ENCODE peak calls at places on chromosomes 7 and 10, in nine cellular contexts. One of them, this sample, is unnamed.
A peak's percentile ranks its signal among the peaks of the same experiment; 100 is the strongest.

GRCh38 chr10:50536617-50537252 is 87.0 kb downstream of the SGMS1 start:
- DNase-seq in OCI-LY7: no peak
- DNase-seq in ovary: no peak
- DNase-seq in GM23338: no peak
- DNase-seq in caudate nucleus: no peak
- DNase-seq in Peyer's patch: no peak
- DNase-seq in uterus: no peak
- DNase-seq in transverse colon: no peak
- DNase-seq in colonic mucosa: no peak
- DNase-seq in this sample: no peak

GRCh38 chr7:55441668-55442305 is 76.7 kb downstream of the LANCL2 start:
- DNase-seq in OCI-LY7: no peak
- DNase-seq in ovary: no peak
- DNase-seq in GM23338: no peak
- DNase-seq in caudate nucleus: no peak
- DNase-seq in Peyer's patch: no peak
- DNase-seq in uterus: no peak
- DNase-seq in transverse colon: no peak
- DNase-seq in colonic mucosa: no peak
- DNase-seq in this sample: no peak

GRCh38 chr10:67943917-67944316 is 59.5 kb downstream of the SIRT1 start:
- DNase-seq in OCI-LY7: no peak
- DNase-seq in ovary: no peak
- DNase-seq in GM23338: no peak
- DNase-seq in caudate nucleus: no peak
- DNase-seq in Peyer's patch: no peak
- DNase-seq in uterus: no peak
- DNase-seq in transverse colon: no peak
- DNase-seq in colonic mucosa: no peak
- DNase-seq in this sample: no peak

GRCh38 chr10:119687192-119688032 is 36.2 kb downstream of the BAG3 start:
- DNase-seq in OCI-LY7: no peak
- DNase-seq in ovary: no peak
- DNase-seq in GM23338: peak; percentile 98
- DNase-seq in caudate nucleus: peak; percentile 9
- DNase-seq in Peyer's patch: no peak
- DNase-seq in uterus: no peak
- DNase-seq in transverse colon: no peak
- DNase-seq in colonic mucosa: no peak
- DNase-seq in this sample: no peak

GRCh38 chr10:72311667-72312066 is 37.9 kb downstream of the DDIT4 start:
- DNase-seq in OCI-LY7: no peak
- DNase-seq in ovary: no peak
- DNase-seq in GM23338: no peak
- DNase-seq in caudate nucleus: no peak
- DNase-seq in Peyer's patch: no peak
- DNase-seq in uterus: no peak
- DNase-seq in transverse colon: no peak
- DNase-seq in colonic mucosa: no peak
- DNase-seq in this sample: no peak

GRCh38 chr10:5165738-5166137 is 19.2 kb downstream of the AKR1C8 start:
- DNase-seq in OCI-LY7: peak; percentile 12
- DNase-seq in ovary: no peak
- DNase-seq in GM23338: peak; percentile 14
- DNase-seq in caudate nucleus: no peak
- DNase-seq in Peyer's patch: no peak
- DNase-seq in uterus: no peak
- DNase-seq in transverse colon: no peak
- DNase-seq in colonic mucosa: no peak
- DNase-seq in this sample: no peak

GRCh38 chr7:116692599-116693308 is 20.8 kb downstream of the MET start:
- DNase-seq in OCI-LY7: no peak
- DNase-seq in ovary: no peak
- DNase-seq in GM23338: no peak
- DNase-seq in caudate nucleus: no peak
- DNase-seq in Peyer's patch: no peak
- DNase-seq in uterus: no peak
- DNase-seq in transverse colon: no peak
- DNase-seq in colonic mucosa: no peak
- DNase-seq in this sample: no peak

GRCh38 chr10:127556911-127557310 is 7.8 kb downstream of the NPS start:
- DNase-seq in OCI-LY7: no peak
- DNase-seq in ovary: peak; percentile 55
- DNase-seq in GM23338: peak; percentile 92
- DNase-seq in caudate nucleus: no peak
- DNase-seq in Peyer's patch: no peak
- DNase-seq in uterus: no peak
- DNase-seq in transverse colon: no peak
- DNase-seq in colonic mucosa: no peak
- DNase-seq in this sample: no peak

GRCh38 chr7:106895246-106895864 is 30.3 kb downstream of the PIK3CG start:
- DNase-seq in OCI-LY7: peak; percentile 93
- DNase-seq in ovary: no peak
- DNase-seq in GM23338: no peak
- DNase-seq in caudate nucleus: no peak
- DNase-seq in Peyer's patch: peak; percentile 65
- DNase-seq in uterus: no peak
- DNase-seq in transverse colon: peak; percentile 35
- DNase-seq in colonic mucosa: peak; percentile 17
- DNase-seq in this sample: no peak

GRCh38 chr7:84336303-84336702 is 141.7 kb upstream of the SEMA3A start:
- DNase-seq in OCI-LY7: no peak
- DNase-seq in ovary: no peak
- DNase-seq in GM23338: peak; percentile 26
- DNase-seq in caudate nucleus: no peak
- DNase-seq in Peyer's patch: no peak
- DNase-seq in uterus: no peak
- DNase-seq in transverse colon: no peak
- DNase-seq in colonic mucosa: no peak
- DNase-seq in this sample: no peak

GRCh38 chr7:152351168-152351567 is 84.6 kb downstream of the KMT2C start:
- DNase-seq in OCI-LY7: no peak
- DNase-seq in ovary: no peak
- DNase-seq in GM23338: no peak
- DNase-seq in caudate nucleus: no peak
- DNase-seq in Peyer's patch: no peak
- DNase-seq in uterus: no peak
- DNase-seq in transverse colon: no peak
- DNase-seq in colonic mucosa: no peak
- DNase-seq in this sample: no peak

DNA sequence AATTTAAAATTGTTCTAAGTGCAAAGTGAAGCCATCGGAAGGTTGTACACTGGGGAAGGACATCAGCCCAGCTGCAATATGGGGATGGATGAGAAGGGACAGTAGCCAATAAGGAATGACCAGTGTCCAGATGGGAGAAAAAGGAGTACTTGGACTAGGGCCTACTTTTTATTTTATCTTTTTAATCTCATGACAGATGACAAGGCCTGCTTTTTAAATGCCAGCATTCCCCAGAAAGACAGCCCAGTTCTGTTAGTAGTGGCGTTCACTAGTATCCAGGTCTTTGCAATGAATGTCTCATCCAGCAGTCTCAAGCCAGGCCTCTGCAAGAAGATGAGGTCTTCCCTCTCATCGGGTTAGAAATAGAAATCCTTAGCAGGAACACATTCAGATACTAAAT is 228.0 kb downstream of the ARHGAP21 start:
- DNase-seq in OCI-LY7: no peak
- DNase-seq in ovary: no peak
- DNase-seq in GM23338: no peak
- DNase-seq in caudate nucleus: no peak
- DNase-seq in Peyer's patch: no peak
- DNase-seq in uterus: no peak
- DNase-seq in transverse colon: no peak
- DNase-seq in colonic mucosa: no peak
- DNase-seq in this sample: no peak
- H3K27ac ChIP-seq in OCI-LY7: no peak overlapping the region
- H3K27ac ChIP-seq in ovary: no peak overlapping the region
- H3K27ac ChIP-seq in GM23338: no peak overlapping the region
- H3K27ac ChIP-seq in caudate nucleus: no peak overlapping the region
- H3K27ac ChIP-seq in Peyer's patch: no peak overlapping the region
- H3K27ac ChIP-seq in uterus: no peak overlapping the region
- H3K27ac ChIP-seq in transverse colon: no peak overlapping the region
- H3K27ac ChIP-seq in colonic mucosa: no peak overlapping the region
- H3K27ac ChIP-seq in this sample: no peak overlapping the region

GRCh38 chr10:15167411-15168295 is 840 bp downstream of the NMT2 start:
- DNase-seq in OCI-LY7: peak; percentile 44
- DNase-seq in ovary: peak; percentile 71
- DNase-seq in GM23338: peak; percentile 86
- DNase-seq in caudate nucleus: no peak
- DNase-seq in Peyer's patch: peak; percentile 63
- DNase-seq in uterus: peak; percentile 65
- DNase-seq in transverse colon: peak; percentile 56
- DNase-seq in colonic mucosa: peak; percentile 57
- DNase-seq in this sample: peak; percentile 56

GRCh38 chr10:15172306-15172840 is 3.9 kb upstream of the NMT2 start:
- DNase-seq in OCI-LY7: no peak
- DNase-seq in ovary: no peak
- DNase-seq in GM23338: no peak
- DNase-seq in caudate nucleus: no peak
- DNase-seq in Peyer's patch: no peak
- DNase-seq in uterus: no peak
- DNase-seq in transverse colon: no peak
- DNase-seq in colonic mucosa: no peak
- DNase-seq in this sample: no peak

GRCh38 chr10:15168296-15168780 is at the start of gene NMT2:
- DNase-seq in OCI-LY7: peak; percentile 89
- DNase-seq in ovary: peak; percentile 91
- DNase-seq in GM23338: peak; percentile 85
- DNase-seq in caudate nucleus: no peak
- DNase-seq in Peyer's patch: peak; percentile 41
- DNase-seq in uterus: peak; percentile 87
- DNase-seq in transverse colon: no peak
- DNase-seq in colonic mucosa: peak; percentile 87
- DNase-seq in this sample: no peak

GRCh38 chr10:15168781-15169554 is 475 bp upstream of the NMT2 start:
- DNase-seq in OCI-LY7: peak; percentile 93
- DNase-seq in ovary: peak; percentile 99
- DNase-seq in GM23338: peak; percentile 93
- DNase-seq in caudate nucleus: peak; percentile 95
- DNase-seq in Peyer's patch: peak; percentile 98
- DNase-seq in uterus: peak; percentile 94
- DNase-seq in transverse colon: peak; percentile 98
- DNase-seq in colonic mucosa: peak; percentile 98
- DNase-seq in this sample: peak; percentile 97

GRCh38 chr10:15169555-15170407 is 1.3 kb upstream of the NMT2 start:
- DNase-seq in OCI-LY7: peak; percentile 5
- DNase-seq in ovary: peak; percentile 32
- DNase-seq in GM23338: no peak
- DNase-seq in caudate nucleus: no peak
- DNase-seq in Peyer's patch: peak; percentile 67
- DNase-seq in uterus: no peak
- DNase-seq in transverse colon: no peak
- DNase-seq in colonic mucosa: no peak
- DNase-seq in this sample: no peak
- H3K27ac ChIP-seq in OCI-LY7: no peak overlapping the region
- H3K27ac ChIP-seq in ovary: no peak overlapping the region
- H3K27ac ChIP-seq in GM23338: no peak overlapping the region
- H3K27ac ChIP-seq in caudate nucleus: peak overlapping the region; percentile 60
- H3K27ac ChIP-seq in Peyer's patch: peak overlapping the region; percentile 61
- H3K27ac ChIP-seq in uterus: peak overlapping the region; percentile 62
- H3K27ac ChIP-seq in transverse colon: peak overlapping the region; percentile 32
- H3K27ac ChIP-seq in colonic mucosa: peak overlapping the region; percentile 43
- H3K27ac ChIP-seq in this sample: peak overlapping the region; percentile 76

GRCh38 chr10:132309466-132309865 is 1.7 kb upstream of the STK32C start:
- DNase-seq in OCI-LY7: no peak
- DNase-seq in ovary: no peak
- DNase-seq in GM23338: no peak
- DNase-seq in caudate nucleus: no peak
- DNase-seq in Peyer's patch: no peak
- DNase-seq in uterus: no peak
- DNase-seq in transverse colon: no peak
- DNase-seq in colonic mucosa: no peak
- DNase-seq in this sample: no peak

GRCh38 chr10:132306951-132307751 is 599 bp downstream of the STK32C start:
- DNase-seq in OCI-LY7: no peak
- DNase-seq in ovary: peak; percentile 62
- DNase-seq in GM23338: peak; percentile 70
- DNase-seq in caudate nucleus: no peak
- DNase-seq in Peyer's patch: peak; percentile 23
- DNase-seq in uterus: no peak
- DNase-seq in transverse colon: peak; percentile 43
- DNase-seq in colonic mucosa: no peak
- DNase-seq in this sample: no peak

GRCh38 chr10:132309879-132310591 is 2.3 kb upstream of the STK32C start:
- DNase-seq in OCI-LY7: no peak
- DNase-seq in ovary: no peak
- DNase-seq in GM23338: no peak
- DNase-seq in caudate nucleus: no peak
- DNase-seq in Peyer's patch: no peak
- DNase-seq in uterus: no peak
- DNase-seq in transverse colon: no peak
- DNase-seq in colonic mucosa: no peak
- DNase-seq in this sample: no peak

GRCh38 chr10:132307823-132308587 is at the start of gene STK32C:
- DNase-seq in OCI-LY7: peak; percentile 82
- DNase-seq in ovary: peak; percentile 94
- DNase-seq in GM23338: peak; percentile 93
- DNase-seq in caudate nucleus: peak; percentile 85
- DNase-seq in Peyer's patch: peak; percentile 93
- DNase-seq in uterus: peak; percentile 90
- DNase-seq in transverse colon: peak; percentile 93
- DNase-seq in colonic mucosa: peak; percentile 92
- DNase-seq in this sample: peak; percentile 93

GRCh38 chr10:132308588-132309451 is 1.1 kb upstream of the STK32C start:
- DNase-seq in OCI-LY7: no peak
- DNase-seq in ovary: peak; percentile 47
- DNase-seq in GM23338: peak; percentile 49
- DNase-seq in caudate nucleus: no peak
- DNase-seq in Peyer's patch: no peak
- DNase-seq in uterus: no peak
- DNase-seq in transverse colon: no peak
- DNase-seq in colonic mucosa: no peak
- DNase-seq in this sample: no peak
- H3K27ac ChIP-seq in OCI-LY7: no peak overlapping the region
- H3K27ac ChIP-seq in ovary: peak overlapping the region; percentile 64
- H3K27ac ChIP-seq in GM23338: no peak overlapping the region
- H3K27ac ChIP-seq in caudate nucleus: no peak overlapping the region
- H3K27ac ChIP-seq in Peyer's patch: peak overlapping the region; percentile 53
- H3K27ac ChIP-seq in uterus: peak overlapping the region; percentile 49
- H3K27ac ChIP-seq in transverse colon: peak overlapping the region; percentile 85
- H3K27ac ChIP-seq in colonic mucosa: peak overlapping the region; percentile 79
- H3K27ac ChIP-seq in this sample: no peak overlapping the region

DNA sequence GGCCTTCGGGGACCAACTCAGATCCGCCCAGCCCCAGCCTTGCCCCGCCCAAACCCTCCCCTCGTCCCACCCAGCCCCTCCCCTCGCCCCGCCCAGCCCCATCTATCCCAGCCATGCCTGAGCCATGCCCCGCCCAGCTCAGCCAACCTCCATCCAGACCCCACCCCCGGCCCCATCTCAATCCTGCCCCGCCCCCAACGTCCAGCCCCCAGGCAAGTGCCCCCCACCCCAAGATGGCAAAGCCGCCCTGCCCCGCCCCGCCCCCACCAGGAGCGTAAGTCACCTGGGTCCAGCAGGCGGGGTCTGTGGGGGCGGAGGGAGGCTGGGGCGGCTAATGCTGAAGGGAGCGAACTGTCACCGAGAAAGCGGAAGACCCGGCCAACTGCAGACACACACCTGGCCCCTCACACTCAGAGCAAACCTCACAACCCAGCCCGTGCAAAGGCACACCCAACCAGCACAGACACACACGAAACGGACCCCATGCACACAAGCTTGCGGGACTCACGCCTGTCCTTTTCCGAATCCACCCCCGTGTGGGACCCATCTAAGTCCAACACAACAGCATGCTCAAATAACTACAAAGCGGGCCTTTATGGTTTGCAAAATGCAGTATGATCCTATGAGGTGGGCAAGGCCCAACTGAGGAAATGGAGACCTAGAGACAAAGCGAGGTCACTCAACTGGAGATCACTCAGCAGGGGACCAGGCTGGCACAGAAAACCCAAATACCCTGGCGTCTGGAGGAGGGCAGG is 11.5 kb upstream of the OGA start:
- DNase-seq in OCI-LY7: peak; percentile 90
- DNase-seq in ovary: peak; percentile 86
- DNase-seq in GM23338: peak; percentile 90
- DNase-seq in caudate nucleus: no peak
- DNase-seq in Peyer's patch: peak; percentile 91
- DNase-seq in uterus: peak; percentile 58
- DNase-seq in transverse colon: peak; percentile 62
- DNase-seq in colonic mucosa: peak; percentile 77
- DNase-seq in this sample: no peak
- H3K27ac ChIP-seq in OCI-LY7: peak overlapping the region; percentile 87
- H3K27ac ChIP-seq in ovary: peak overlapping the region; percentile 90
- H3K27ac ChIP-seq in GM23338: peak overlapping the region; percentile 63
- H3K27ac ChIP-seq in caudate nucleus: no peak overlapping the region
- H3K27ac ChIP-seq in Peyer's patch: peak overlapping the region; percentile 71
- H3K27ac ChIP-seq in uterus: peak overlapping the region; percentile 60
- H3K27ac ChIP-seq in transverse colon: peak overlapping the region; percentile 56
- H3K27ac ChIP-seq in colonic mucosa: peak overlapping the region; percentile 50
- H3K27ac ChIP-seq in this sample: no peak overlapping the region